ENCODE peak calls at places on chromosomes 3 and 15, in eight cellular contexts. I is OCI-LY7; O is cardiac muscle cell; D is psoas muscle; W is colonic mucosa; J is CD8-positive, alpha-beta T cell; V is left lung; C is A549. F is an unnamed sample.
A peak's percentile ranks its signal among the peaks of the same experiment; 100 is the strongest.

GRCh38 chr3:11167590-11167989 is 13.3 kb downstream of the HRH1 start:
- DNase-seq in I (no peak), O (no peak), D (no peak), W (no peak), J (no peak), V (no peak), C (no peak), F (no peak)

GRCh38 chr15:52528465-52529288 is at the start of gene MYO5A:
- DNase-seq in I (peak; percentile 91), O (peak; percentile 67), D (peak; percentile 89), W (peak; percentile 60), J (peak; percentile 59), V (peak; percentile 74), C (peak; percentile 77), F (peak; percentile 80)

GRCh38 chr15:81235781-81236507 is 39.3 kb downstream of the IL16 start:
- DNase-seq in I (no peak), O (peak; percentile 96), D (no peak), W (no peak), J (no peak), V (peak; percentile 72), C (peak; percentile 11), F (no peak)

GRCh38 chr3:70264122-70264780 is 48.2 kb downstream of the MDFIC2 start:
- DNase-seq in I (no peak), O (peak; percentile 2), D (no peak), W (peak; percentile 64), J (no peak), V (no peak), C (peak; percentile 92), F (no peak)

GRCh38 chr15:65077981-65078352 is 1.4 kb downstream of the KBTBD13 start:
- DNase-seq in I (no peak), O (peak; percentile 75), D (peak; percentile 92), W (peak; percentile 87), J (no peak), V (peak; percentile 55), C (peak; percentile 92), F (no peak)

GRCh38 chr3:184289426-184289938 is 9.6 kb upstream of the PSMD2 start:
- DNase-seq in I (peak; percentile 65), O (peak; percentile 65), D (peak; percentile 71), W (peak; percentile 52), J (peak; percentile 21), V (no peak), C (peak; percentile 66), F (no peak)

GRCh38 chr3:37181766-37182165 is 7.4 kb upstream of the LRRFIP2 start:
- DNase-seq in I (no peak), O (peak; percentile 43), D (no peak), W (no peak), J (no peak), V (no peak), C (no peak), F (no peak)

GRCh38 chr15:68812596-68813548 is 7.8 kb downstream of the ANP32A start:
- DNase-seq in I (no peak), O (no peak), D (no peak), W (peak; percentile 17), J (no peak), V (no peak), C (no peak), F (no peak)

GRCh38 chr3:30222436-30222835 is 384.0 kb upstream of the TGFBR2 start:
- DNase-seq in I (no peak), O (peak; percentile 28), D (no peak), W (no peak), J (no peak), V (no peak), C (no peak), F (no peak)

GRCh38 chr3:123294296-123294938 is 92.7 kb downstream of the SEC22A start:
- DNase-seq in I (no peak), O (no peak), D (peak; percentile 30), W (no peak), J (no peak), V (peak; percentile 17), C (no peak), F (no peak)

GRCh38 chr15:68431792-68432401 is at the start of gene ITGA11:
- DNase-seq in I (no peak), O (peak; percentile 67), D (peak; percentile 83), W (peak; percentile 57), J (no peak), V (peak; percentile 58), C (peak; percentile 57), F (peak; percentile 82)

GRCh38 chr15:47824185-47824584 is 106.9 kb downstream of the SEMA6D start:
- DNase-seq in I (no peak), O (no peak), D (no peak), W (no peak), J (no peak), V (no peak), C (no peak), F (no peak)

GRCh38 chr3:189273736-189274135 is 102.0 kb downstream of the TPRG1 start:
- DNase-seq in I (no peak), O (no peak), D (no peak), W (no peak), J (no peak), V (no peak), C (no peak), F (no peak)

GRCh38 chr3:189270248-189270832 is 98.6 kb downstream of the TPRG1 start:
- DNase-seq in I (peak; percentile 61), O (peak; percentile 87), D (peak; percentile 77), W (peak; percentile 67), J (no peak), V (peak; percentile 55), C (peak; percentile 91), F (peak; percentile 73)

GRCh38 chr3:189275852-189276251 is 104.1 kb downstream of the TPRG1 start:
- DNase-seq in I (no peak), O (no peak), D (no peak), W (no peak), J (no peak), V (no peak), C (no peak), F (no peak)

GRCh38 chr3:189275182-189275581 is 103.4 kb downstream of the TPRG1 start:
- DNase-seq in I (no peak), O (no peak), D (no peak), W (no peak), J (no peak), V (no peak), C (no peak), F (no peak)

DNA sequence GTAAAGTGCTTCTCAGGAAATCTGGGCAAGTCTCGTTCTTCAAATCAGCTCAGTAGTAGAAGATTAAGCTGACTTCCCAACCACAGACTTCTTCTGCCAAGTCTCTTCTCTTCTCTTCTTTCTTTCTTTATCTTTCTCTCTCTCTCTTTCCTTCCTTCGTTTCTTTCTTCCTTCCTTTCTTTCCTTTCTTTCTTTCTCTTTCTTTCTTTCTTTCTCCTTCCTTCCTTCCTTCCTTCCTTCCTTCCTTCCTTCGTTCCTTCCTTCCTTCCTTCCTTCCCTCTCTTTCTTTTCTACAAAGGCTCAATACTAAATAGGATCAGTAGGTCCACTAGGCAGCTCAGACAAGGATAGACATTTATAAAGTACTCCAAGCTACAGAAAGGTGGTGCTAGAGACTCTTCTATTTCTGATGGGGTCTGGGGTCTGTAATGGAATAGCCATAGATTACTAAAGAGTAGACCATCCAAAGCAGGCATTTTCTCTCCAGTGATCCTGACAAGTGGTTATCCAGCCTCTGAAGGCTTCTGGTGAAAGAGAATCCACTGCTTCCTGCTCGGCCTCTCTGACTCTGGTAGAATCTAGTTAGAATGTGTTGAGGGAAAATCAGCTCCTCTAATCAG is 100.8 kb downstream of the TPRG1 start:
- DNase-seq in I (peak; percentile 48), O (peak; percentile 23), D (no peak), W (no peak), J (no peak), V (no peak), C (peak; percentile 47), F (no peak)
- H3K27ac ChIP-seq in I (no peak overlapping the region), O (no peak overlapping the region), D (peak overlapping the region; percentile 54), W (no peak overlapping the region), J (no peak overlapping the region), V (no peak overlapping the region), C (peak overlapping the region; percentile 51), F (peak overlapping the region; percentile 40)

GRCh38 chr3:38707730-38708129 is 58.2 kb upstream of the SCN5A start:
- DNase-seq in I (peak; percentile 5), O (no peak), D (no peak), W (no peak), J (no peak), V (no peak), C (peak; percentile 6), F (no peak)
- TF ChIP-seq CTCF in I (peak; percentile 70), O (peak; percentile 41), D (no peak), W (no peak), J (no peak), V (no peak), C (no peak), F (no peak)

GRCh38 chr3:45950686-45951600 is 7.7 kb downstream of the CXCR6 start:
- DNase-seq in I (no peak), O (no peak), D (no peak), W (no peak), J (peak; percentile 13), V (no peak), C (no peak), F (no peak)

GRCh38 chr3:45948881-45949280 is 5.6 kb downstream of the CXCR6 start:
- DNase-seq in I (no peak), O (no peak), D (no peak), W (no peak), J (no peak), V (no peak), C (no peak), F (no peak)

GRCh38 chr3:45948409-45948808 is 5.1 kb downstream of the CXCR6 start:
- DNase-seq in I (no peak), O (peak; percentile 48), D (no peak), W (no peak), J (no peak), V (no peak), C (no peak), F (no peak)

GRCh38 chr3:45949432-45949831 is 6.2 kb downstream of the CXCR6 start:
- DNase-seq in I (no peak), O (no peak), D (no peak), W (no peak), J (no peak), V (no peak), C (no peak), F (no peak)

GRCh38 chr3:45950131-45950530 is 6.9 kb downstream of the CXCR6 start:
- DNase-seq in I (no peak), O (no peak), D (no peak), W (no peak), J (no peak), V (no peak), C (no peak), F (no peak)
- H3K27ac ChIP-seq in I (no peak overlapping the region), O (no peak overlapping the region), D (peak overlapping the region; percentile 32), W (peak overlapping the region; percentile 18), J (peak overlapping the region; percentile 9), V (no peak overlapping the region), C (no peak overlapping the region), F (no peak overlapping the region)

DNA sequence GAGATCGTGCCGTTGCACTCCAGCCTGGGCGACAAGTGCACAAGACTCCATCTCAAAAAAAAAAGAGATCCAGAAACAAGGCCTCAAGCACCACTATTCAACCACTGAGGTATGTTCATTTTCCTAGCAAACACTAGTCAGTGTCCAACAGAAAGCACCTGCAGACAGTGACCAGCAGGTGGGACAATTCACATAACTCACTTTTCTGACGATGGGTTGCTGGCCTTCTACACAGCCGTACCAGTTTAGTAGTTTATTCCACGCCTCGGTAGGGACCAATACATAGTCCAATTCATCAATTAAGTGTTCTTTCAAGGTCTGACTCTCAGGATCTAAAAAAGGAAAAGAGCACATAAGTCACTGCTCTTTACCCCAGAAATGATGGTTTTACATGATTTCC is 12.4 kb downstream of the USP4 start:
- DNase-seq in I (no peak), O (no peak), D (no peak), W (no peak), J (no peak), V (no peak), C (peak; percentile 44), F (no peak)
- TF ChIP-seq CTCF in I (peak; percentile 40), O (peak; percentile 26), D (no peak), W (peak; percentile 20), J (no peak), V (no peak), C (no peak), F (no peak)